ENCODE peak calls at places on chromosomes 3 and 15, in eight cellular contexts. F, J, V, C, U, A, M and I are unnamed samples.

GRCh38 chr3:131110087-131110486 is 83.4 kb downstream of the NEK11 start:
- DNase-seq in F (no peak), A (no peak), U (no peak), J (no peak), C (no peak), V (no peak), M (no peak), I (peak)

GRCh38 chr3:126992776-126993175 is 9.9 kb downstream of the PLXNA1 start:
- DNase-seq in A (no peak), F (no peak), C (no peak), V (no peak), M (no peak), J (no peak), U (no peak), I (no peak)

GRCh38 chr3:117096549-117096948 is 387.0 kb downstream of the TUSC7 start:
- DNase-seq in V (no peak), F (no peak), J (no peak), M (no peak), C (no peak), A (no peak), U (no peak), I (no peak)

GRCh38 chr3:191707817-191708216 is 246.9 kb downstream of the PYDC2 start:
- DNase-seq in U (no peak), V (no peak), C (no peak), J (no peak), F (no peak), A (no peak), M (no peak), I (no peak)

GRCh38 chr3:36833160-36833814 is 68.9 kb upstream of the DCLK3 start:
- DNase-seq in U (no peak), A (no peak), M (no peak), C (no peak), F (no peak), V (no peak), J (no peak), I (no peak)

GRCh38 chr3:36663666-36664291 is 100.6 kb downstream of the DCLK3 start:
- DNase-seq in U (no peak), F (no peak), J (peak), A (no peak), M (no peak), C (no peak), V (no peak), I (no peak)

GRCh38 chr15:51888593-51889195 is 59.2 kb downstream of the TMOD3 start:
- DNase-seq in C (no peak), V (no peak), A (no peak), M (no peak), U (peak), F (no peak), J (peak), I (peak)

GRCh38 chr3:94083261-94083660 is 20.4 kb downstream of the NSUN3 start:
- DNase-seq in V (no peak), F (no peak), C (no peak), A (no peak), M (no peak), J (no peak), U (no peak), I (no peak)

GRCh38 chr3:32239638-32240550 is 1.4 kb downstream of the CMTM8 start:
- DNase-seq in M (peak), C (peak), J (peak), A (peak), U (peak), F (no peak), V (no peak), I (peak)

GRCh38 chr3:32557640-32558352 is 12.9 kb downstream of the DYNC1LI1 start:
- DNase-seq in F (no peak), A (no peak), V (no peak), M (no peak), C (no peak), U (no peak), J (no peak), I (no peak)

GRCh38 chr3:264394-265156 is 68.0 kb downstream of the CHL1 start:
- DNase-seq in J (peak), F (no peak), M (no peak), C (no peak), V (peak), U (peak), A (no peak), I (peak)

GRCh38 chr15:68055224-68055705 is 1.1 kb downstream of the PIAS1 start:
- DNase-seq in J (peak), F (peak), C (no peak), M (peak), A (no peak), U (no peak), V (no peak), I (peak)

GRCh38 chr15:98671060-98672008 is 23.0 kb downstream of the IGF1R start:
- DNase-seq in V (no peak), U (no peak), A (no peak), F (no peak), C (no peak), M (no peak), J (peak), I (no peak)

GRCh38 chr3:16462679-16463078 is 50.8 kb downstream of the RFTN1 start:
- DNase-seq in J (no peak), U (no peak), F (no peak), M (no peak), A (no peak), V (no peak), C (no peak), I (no peak)

GRCh38 chr3:55315396-55315795 is 171.7 kb downstream of the WNT5A start:
- DNase-seq in J (no peak), C (no peak), M (no peak), U (no peak), V (no peak), A (no peak), F (no peak), I (no peak)

GRCh38 chr3:14907043-14907966 is 40.1 kb upstream of the NR2C2 start:
- DNase-seq in V (no peak), U (no peak), J (no peak), A (peak), M (no peak), C (no peak), F (no peak), I (no peak)

GRCh38 chr3:134007819-134008218 is 21.9 kb downstream of the SLCO2A1 start:
- DNase-seq in V (no peak), F (no peak), C (no peak), J (no peak), U (no peak), M (no peak), A (no peak), I (no peak)

GRCh38 chr3:85740561-85740960 is 781.8 kb downstream of the CADM2 start:
- DNase-seq in U (no peak), C (no peak), M (no peak), V (no peak), J (no peak), F (no peak), A (no peak), I (no peak)

GRCh38 chr3:127228866-127229265 is 35.9 kb downstream of the PRR23E start:
- DNase-seq in A (no peak), U (no peak), F (no peak), J (no peak), C (no peak), V (no peak), M (no peak), I (no peak)

GRCh38 chr3:188749010-188749617 is 422.7 kb upstream of the TPRG1 start:
- DNase-seq in M (no peak), J (no peak), A (no peak), U (no peak), V (no peak), C (no peak), F (no peak), I (no peak)

GRCh38 chr3:43246956-43247355 is 39.4 kb upstream of the SNRK start:
- DNase-seq in M (no peak), U (no peak), F (no peak), V (no peak), J (no peak), A (no peak), C (no peak), I (no peak)

GRCh38 chr15:41779662-41780157 is 5.4 kb downstream of the MAPKBP1 start:
- DNase-seq in C (no peak), J (no peak), F (no peak), A (no peak), M (no peak), U (no peak), V (no peak), I (no peak)

GRCh38 chr15:78003539-78004008 is 73.9 kb downstream of the TBC1D2B start:
- DNase-seq in M (peak), F (no peak), V (no peak), A (peak), J (no peak), U (no peak), C (no peak), I (no peak)

GRCh38 chr15:85786778-85787114 is 8.0 kb downstream of the KLHL25 start:
- DNase-seq in J (no peak), F (no peak), U (no peak), A (no peak), C (no peak), V (no peak), M (no peak), I (no peak)

GRCh38 chr3:191246628-191247027 is 47.6 kb downstream of the OSTN start:
- DNase-seq in A (no peak), C (no peak), J (peak), F (no peak), M (no peak), U (peak), V (no peak), I (peak)

GRCh38 chr3:188021502-188022040 is 132.4 kb upstream of the LPP start:
- DNase-seq in J (peak), C (no peak), V (peak), M (no peak), A (no peak), F (peak), U (no peak), I (no peak)

GRCh38 chr3:69219101-69219708 is 96.8 kb upstream of the LMOD3 start:
- DNase-seq in A (no peak), C (no peak), V (no peak), M (no peak), U (no peak), J (no peak), F (no peak), I (no peak)

GRCh38 chr3:192843742-192844350 is 73.8 kb downstream of the MB21D2 start:
- DNase-seq in F (no peak), M (no peak), C (no peak), V (no peak), J (no peak), A (no peak), U (no peak), I (no peak)

GRCh38 chr15:31869640-31870335 is 160.5 kb upstream of the CHRNA7 start:
- DNase-seq in F (no peak), A (no peak), M (no peak), J (peak), U (no peak), V (no peak), C (no peak), I (no peak)

GRCh38 chr3:187714404-187714979 is 12.1 kb upstream of the RTP2 start:
- DNase-seq in A (peak), J (peak), U (peak), V (peak), F (peak), M (peak), C (peak), I (peak)

GRCh38 chr3:183486472-183486871 is 58.1 kb upstream of the MCF2L2 start:
- DNase-seq in F (no peak), U (no peak), A (peak), J (no peak), C (no peak), V (no peak), M (no peak), I (no peak)

GRCh38 chr3:174775603-174776002 is 83.5 kb upstream of the NAALADL2 start:
- DNase-seq in C (no peak), F (no peak), J (no peak), A (no peak), U (no peak), M (peak), V (no peak), I (no peak)

GRCh38 chr3:159947220-159947619 is 41.4 kb upstream of the IL12A start:
- DNase-seq in M (no peak), U (no peak), C (no peak), A (no peak), F (no peak), V (peak), J (peak), I (no peak)

GRCh38 chr3:112979244-112979832 is 4.4 kb upstream of the CD200R1 start:
- DNase-seq in U (peak), M (no peak), A (no peak), F (no peak), J (peak), C (no peak), V (peak), I (peak)

GRCh38 chr15:57500256-57500655 is 91.4 kb upstream of the MYZAP start:
- DNase-seq in C (no peak), F (no peak), U (no peak), A (no peak), J (no peak), M (no peak), V (no peak), I (no peak)

GRCh38 chr3:67947808-67948508 is 293.5 kb upstream of the SUCLG2 start:
- DNase-seq in C (no peak), J (no peak), U (no peak), M (no peak), V (no peak), A (no peak), F (no peak), I (no peak)

GRCh38 chr3:114551770-114552526 is 258.1 kb downstream of the TIGIT start:
- DNase-seq in V (no peak), F (no peak), U (peak), M (no peak), J (peak), C (no peak), A (no peak), I (peak)

GRCh38 chr3:62940763-62941632 is 65.8 kb upstream of the CADPS start:
- DNase-seq in C (no peak), F (no peak), J (peak), M (no peak), A (no peak), U (no peak), V (no peak), I (no peak)

GRCh38 chr3:197953881-197954280 is 3.9 kb downstream of the RPL35A start:
- DNase-seq in F (no peak), A (no peak), M (no peak), J (no peak), V (no peak), C (no peak), U (no peak), I (no peak)

GRCh38 chr15:74528876-74529275 is 12.1 kb upstream of the ARID3B start:
- DNase-seq in A (no peak), C (no peak), F (no peak), M (no peak), J (no peak), U (no peak), V (no peak), I (no peak)
- H3K27ac ChIP-seq in A (no peak), C (no peak), F (no peak), M (no peak), J (no peak), U (no peak), V (no peak), I (no peak)

DNA sequence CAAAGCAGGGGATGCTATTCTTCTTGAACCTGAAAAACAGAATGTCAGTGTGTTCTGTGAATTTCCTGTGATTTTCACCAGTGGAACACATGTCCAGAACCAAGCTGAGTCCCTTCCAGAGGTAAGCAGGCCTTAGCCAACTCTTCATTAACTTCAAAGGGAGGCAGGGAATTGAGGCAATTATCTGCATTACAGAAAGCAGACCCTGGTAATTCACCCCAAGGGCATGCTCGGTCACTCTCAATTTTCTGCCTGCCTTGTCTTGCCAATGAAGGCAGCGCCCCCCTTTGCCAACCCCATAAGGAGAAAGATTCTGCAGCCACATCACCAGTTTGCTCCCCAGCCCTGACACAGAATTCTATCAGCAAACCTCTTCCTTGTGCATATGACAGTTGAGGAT is 85.2 kb downstream of the HHLA2 start:
- DNase-seq in A (no peak), M (no peak), F (no peak), J (no peak), U (no peak), V (no peak), C (no peak), I (no peak)
- TF ChIP-seq CTCF in A (no peak), M (no peak), F (no peak), J (no peak), U (no peak), V (no peak), C (no peak), I (no peak)

GRCh38 chr3:179732661-179733348 is 80.0 kb downstream of the USP13 start:
- DNase-seq in J (no peak), M (no peak), V (no peak), A (no peak), U (no peak), C (peak), F (no peak), I (no peak)

GRCh38 chr3:179731544-179731943 is 78.7 kb downstream of the USP13 start:
- DNase-seq in F (no peak), J (no peak), V (no peak), C (peak), M (no peak), A (no peak), U (no peak), I (no peak)

GRCh38 chr3:179733797-179734196 is 81.0 kb downstream of the USP13 start:
- DNase-seq in J (no peak), V (no peak), F (no peak), C (no peak), M (no peak), A (no peak), U (no peak), I (no peak)

GRCh38 chr3:179735321-179735720 is 82.5 kb downstream of the USP13 start:
- DNase-seq in F (no peak), A (no peak), U (no peak), M (no peak), C (no peak), J (no peak), V (no peak), I (no peak)

GRCh38 chr3:179734497-179735281 is 81.8 kb downstream of the USP13 start:
- DNase-seq in U (no peak), C (no peak), M (no peak), V (no peak), J (no peak), F (no peak), A (no peak), I (peak)
- H3K27ac ChIP-seq in U (no peak), C (no peak), M (no peak), V (no peak), J (no peak), F (no peak), A (no peak), I (no peak)

DNA sequence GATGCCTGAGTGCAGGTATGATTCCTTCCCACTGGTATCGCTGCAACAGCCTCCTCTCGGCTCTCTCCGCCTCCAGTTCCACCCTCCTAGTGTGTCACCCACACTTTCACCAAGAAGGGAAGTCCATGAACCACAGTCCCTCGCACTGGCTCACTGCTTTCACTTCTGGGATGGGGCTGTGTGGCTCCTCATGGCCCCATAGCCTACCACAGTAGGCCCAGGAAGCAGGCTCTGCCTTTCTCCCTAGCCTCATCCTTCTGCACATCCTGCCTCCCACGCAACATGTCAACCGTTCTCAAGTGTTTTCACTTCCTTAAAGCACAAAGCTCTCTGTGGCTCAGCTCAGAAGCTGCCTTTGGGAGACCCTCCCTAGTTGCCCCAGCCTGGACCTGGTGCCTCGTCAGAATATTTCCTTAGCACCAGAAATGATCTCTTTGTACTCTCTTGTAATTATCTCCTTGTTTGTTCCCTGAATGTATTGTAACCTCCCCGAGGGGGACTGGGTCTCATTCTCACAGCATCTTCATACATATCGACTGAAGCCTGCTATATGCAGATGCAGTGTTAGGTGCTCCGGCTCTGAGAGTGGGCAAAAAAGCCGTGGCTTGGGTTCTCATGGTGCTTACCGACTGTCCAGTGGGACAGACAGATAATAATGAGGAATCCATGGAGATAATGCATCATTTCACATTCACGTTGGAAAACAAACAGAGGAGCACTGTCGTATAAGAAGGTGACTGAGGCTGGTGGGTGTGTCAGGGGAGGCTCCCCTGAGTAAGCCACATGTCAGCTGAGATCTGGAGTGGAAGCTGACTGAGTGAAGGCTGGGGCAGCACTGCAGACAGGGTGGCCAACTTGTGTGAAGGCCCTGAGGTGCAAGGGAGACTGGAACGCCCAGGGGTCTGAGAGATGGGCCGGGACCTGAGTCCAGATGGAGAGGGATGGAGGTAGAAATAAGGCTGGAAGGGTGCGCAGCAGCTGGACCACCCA is 107.1 kb downstream of the DGKG start:
- DNase-seq in C (no peak), F (no peak), M (no peak), A (no peak), U (no peak), J (no peak), V (no peak), I (no peak)
- TF ChIP-seq CTCF in C (no peak), F (no peak), M (no peak), A (no peak), U (no peak), J (no peak), V (no peak), I (no peak)

GRCh38 chr15:74773731-74774252 is 8.1 kb upstream of the CSK start:
- DNase-seq in M (no peak), J (no peak), U (no peak), V (no peak), A (no peak), C (no peak), F (no peak), I (no peak)

GRCh38 chr15:74775894-74776293 is 6.0 kb upstream of the CSK start:
- DNase-seq in C (no peak), M (no peak), U (no peak), J (no peak), A (no peak), V (no peak), F (no peak), I (no peak)

GRCh38 chr15:74770211-74770892 is 11.5 kb upstream of the CSK start:
- DNase-seq in F (no peak), M (no peak), A (no peak), J (no peak), U (no peak), C (no peak), V (no peak), I (no peak)

GRCh38 chr15:74775132-74775562 is 6.7 kb upstream of the CSK start:
- DNase-seq in A (no peak), V (no peak), F (no peak), U (no peak), M (no peak), C (no peak), J (no peak), I (no peak)

GRCh38 chr15:74773329-74773728 is 8.6 kb upstream of the CSK start:
- DNase-seq in V (no peak), M (no peak), A (no peak), J (no peak), C (no peak), F (no peak), U (no peak), I (no peak)
- H3K27ac ChIP-seq in V (no peak), M (no peak), A (peak), J (no peak), C (no peak), F (no peak), U (no peak), I (peak)

GRCh38 chr3:52299815-52300611 is 12.4 kb downstream of the GLYCTK start:
- DNase-seq in C (peak), M (peak), U (no peak), V (no peak), F (no peak), A (peak), J (no peak), I (no peak)

GRCh38 chr3:52295809-52296208 is 8.2 kb downstream of the GLYCTK start:
- DNase-seq in U (no peak), J (no peak), C (no peak), V (no peak), A (no peak), F (no peak), M (no peak), I (no peak)

GRCh38 chr3:52299247-52299657 is 11.6 kb downstream of the GLYCTK start:
- DNase-seq in A (no peak), M (no peak), C (no peak), V (no peak), U (no peak), F (no peak), J (no peak), I (no peak)

GRCh38 chr3:52297242-52298146 is 9.9 kb downstream of the GLYCTK start:
- DNase-seq in C (no peak), M (no peak), J (no peak), F (no peak), V (no peak), U (no peak), A (no peak), I (no peak)

GRCh38 chr3:52298147-52299098 is 10.8 kb downstream of the GLYCTK start:
- DNase-seq in J (no peak), F (no peak), M (no peak), C (no peak), V (no peak), U (no peak), A (no peak), I (no peak)
- TF ChIP-seq CTCF in J (no peak), F (no peak), M (no peak), C (no peak), V (no peak), U (no peak), A (no peak), I (no peak)

GRCh38 chr15:45435124-45435903 is 57.0 kb upstream of the GATM start:
- DNase-seq in J (no peak), V (no peak), F (no peak), A (no peak), M (no peak), C (no peak), U (no peak), I (no peak)
- H3K27ac ChIP-seq in J (no peak), V (no peak), F (no peak), A (no peak), M (no peak), C (no peak), U (no peak), I (no peak)